ENCODE peak calls at places on chromosomes 6 and 20, in seven cellular contexts. One of them, this sample, is unnamed.

GRCh38 chr6:16438677-16439615 is 200.6 kb downstream of the GMPR start:
- DNase-seq in GM13976: peak; percentile 62
- DNase-seq in foreskin fibroblast: peak; percentile 47
- DNase-seq in psoas muscle: no peak
- DNase-seq in AG08396: peak; percentile 36
- DNase-seq in AG08395: peak; percentile 57
- DNase-seq in NCI-H1092 treated with DMSO at 0.1 percent for 48 hours: no peak
- DNase-seq in this sample: no peak

GRCh38 chr6:11346516-11346915 is 114.0 kb upstream of the NEDD9 start:
- DNase-seq in AG08396: no peak
- DNase-seq in NCI-H1092 treated with DMSO at 0.1 percent for 48 hours: no peak
- DNase-seq in foreskin fibroblast: no peak
- DNase-seq in psoas muscle: no peak
- DNase-seq in GM13976: no peak
- DNase-seq in AG08395: no peak
- DNase-seq in this sample: no peak

GRCh38 chr6:167493961-167494697 is 169.2 kb downstream of the TTLL2 start:
- DNase-seq in NCI-H1092 treated with DMSO at 0.1 percent for 48 hours: no peak
- DNase-seq in AG08395: no peak
- DNase-seq in GM13976: no peak
- DNase-seq in AG08396: no peak
- DNase-seq in foreskin fibroblast: no peak
- DNase-seq in psoas muscle: peak; percentile 41
- DNase-seq in this sample: no peak

GRCh38 chr6:35568967-35569606 is 56.4 kb upstream of the TULP1 start:
- DNase-seq in psoas muscle: peak; percentile 73
- DNase-seq in NCI-H1092 treated with DMSO at 0.1 percent for 48 hours: no peak
- DNase-seq in GM13976: peak; percentile 43
- DNase-seq in AG08396: peak; percentile 9
- DNase-seq in foreskin fibroblast: peak; percentile 64
- DNase-seq in AG08395: peak; percentile 7
- DNase-seq in this sample: no peak

GRCh38 chr20:431012-431904 is 23.2 kb downstream of the RBCK1 start:
- DNase-seq in GM13976: no peak
- DNase-seq in AG08396: peak; percentile 78
- DNase-seq in foreskin fibroblast: peak; percentile 88
- DNase-seq in psoas muscle: peak; percentile 53
- DNase-seq in AG08395: peak; percentile 74
- DNase-seq in NCI-H1092 treated with DMSO at 0.1 percent for 48 hours: peak; percentile 56
- DNase-seq in this sample: no peak

GRCh38 chr6:157668034-157668401 is 155.0 kb upstream of the SNX9 start:
- DNase-seq in foreskin fibroblast: no peak
- DNase-seq in GM13976: no peak
- DNase-seq in AG08396: no peak
- DNase-seq in psoas muscle: no peak
- DNase-seq in NCI-H1092 treated with DMSO at 0.1 percent for 48 hours: no peak
- DNase-seq in AG08395: no peak
- DNase-seq in this sample: no peak

GRCh38 chr6:28922841-28923317 is 906 bp downstream of the TRIM27 start:
- DNase-seq in GM13976: peak; percentile 66
- DNase-seq in foreskin fibroblast: peak; percentile 63
- DNase-seq in NCI-H1092 treated with DMSO at 0.1 percent for 48 hours: peak; percentile 35
- DNase-seq in AG08395: peak; percentile 28
- DNase-seq in psoas muscle: no peak
- DNase-seq in AG08396: no peak
- DNase-seq in this sample: no peak

GRCh38 chr20:57921701-57922482 is 212.1 kb upstream of the PMEPA1 start:
- DNase-seq in NCI-H1092 treated with DMSO at 0.1 percent for 48 hours: no peak
- DNase-seq in GM13976: no peak
- DNase-seq in AG08395: no peak
- DNase-seq in psoas muscle: no peak
- DNase-seq in foreskin fibroblast: no peak
- DNase-seq in AG08396: no peak
- DNase-seq in this sample: no peak

GRCh38 chr20:64261138-64261537 is 5.6 kb downstream of the PCMTD2 start:
- DNase-seq in GM13976: no peak
- DNase-seq in AG08395: peak; percentile 65
- DNase-seq in foreskin fibroblast: peak; percentile 78
- DNase-seq in NCI-H1092 treated with DMSO at 0.1 percent for 48 hours: no peak
- DNase-seq in psoas muscle: no peak
- DNase-seq in AG08396: peak; percentile 39
- DNase-seq in this sample: no peak

GRCh38 chr20:10423735-10424134 is 10.3 kb downstream of the MKKS start:
- DNase-seq in psoas muscle: no peak
- DNase-seq in AG08396: no peak
- DNase-seq in NCI-H1092 treated with DMSO at 0.1 percent for 48 hours: no peak
- DNase-seq in AG08395: no peak
- DNase-seq in GM13976: no peak
- DNase-seq in foreskin fibroblast: no peak
- DNase-seq in this sample: no peak

GRCh38 chr6:35092362-35093117 is 48.6 kb downstream of the TCP11 start:
- DNase-seq in foreskin fibroblast: peak; percentile 87
- DNase-seq in NCI-H1092 treated with DMSO at 0.1 percent for 48 hours: no peak
- DNase-seq in AG08395: peak; percentile 70
- DNase-seq in GM13976: no peak
- DNase-seq in AG08396: peak; percentile 37
- DNase-seq in psoas muscle: peak; percentile 53
- DNase-seq in this sample: no peak

GRCh38 chr6:15513801-15514711 is 148.8 kb downstream of the DTNBP1 start:
- DNase-seq in NCI-H1092 treated with DMSO at 0.1 percent for 48 hours: no peak
- DNase-seq in psoas muscle: no peak
- DNase-seq in AG08396: no peak
- DNase-seq in GM13976: no peak
- DNase-seq in AG08395: no peak
- DNase-seq in foreskin fibroblast: no peak
- DNase-seq in this sample: no peak

GRCh38 chr20:8346898-8347297 is 214.8 kb downstream of the PLCB1 start:
- DNase-seq in AG08396: no peak
- DNase-seq in GM13976: no peak
- DNase-seq in NCI-H1092 treated with DMSO at 0.1 percent for 48 hours: no peak
- DNase-seq in foreskin fibroblast: no peak
- DNase-seq in AG08395: no peak
- DNase-seq in psoas muscle: no peak
- DNase-seq in this sample: no peak

GRCh38 chr6:7050099-7050498 is 57.7 kb upstream of the RREB1 start:
- DNase-seq in foreskin fibroblast: no peak
- DNase-seq in GM13976: no peak
- DNase-seq in AG08396: no peak
- DNase-seq in AG08395: no peak
- DNase-seq in psoas muscle: no peak
- DNase-seq in NCI-H1092 treated with DMSO at 0.1 percent for 48 hours: no peak
- DNase-seq in this sample: no peak

GRCh38 chr20:4476903-4477302 is 244.8 kb upstream of the PRND start:
- DNase-seq in AG08396: no peak
- DNase-seq in GM13976: no peak
- DNase-seq in NCI-H1092 treated with DMSO at 0.1 percent for 48 hours: no peak
- DNase-seq in psoas muscle: no peak
- DNase-seq in foreskin fibroblast: peak; percentile 58
- DNase-seq in AG08395: peak; percentile 44
- DNase-seq in this sample: no peak

GRCh38 chr20:41110930-41111577 is 26.3 kb upstream of the PLCG1 start:
- DNase-seq in AG08396: no peak
- DNase-seq in AG08395: no peak
- DNase-seq in foreskin fibroblast: no peak
- DNase-seq in NCI-H1092 treated with DMSO at 0.1 percent for 48 hours: no peak
- DNase-seq in psoas muscle: no peak
- DNase-seq in GM13976: no peak
- DNase-seq in this sample: no peak

GRCh38 chr6:155224031-155224451 is 39.8 kb upstream of the CLDN20 start:
- DNase-seq in foreskin fibroblast: peak; percentile 82
- DNase-seq in NCI-H1092 treated with DMSO at 0.1 percent for 48 hours: no peak
- DNase-seq in AG08395: peak; percentile 67
- DNase-seq in psoas muscle: no peak
- DNase-seq in GM13976: peak; percentile 82
- DNase-seq in AG08396: peak; percentile 57
- DNase-seq in this sample: no peak

GRCh38 chr20:46040902-46041535 is 12.0 kb downstream of the SLC12A5 start:
- DNase-seq in NCI-H1092 treated with DMSO at 0.1 percent for 48 hours: no peak
- DNase-seq in foreskin fibroblast: peak; percentile 66
- DNase-seq in AG08396: peak; percentile 64
- DNase-seq in AG08395: peak; percentile 53
- DNase-seq in psoas muscle: no peak
- DNase-seq in GM13976: peak; percentile 71
- DNase-seq in this sample: no peak

GRCh38 chr6:149934249-149935156 is 7.3 kb upstream of the ULBP2 start:
- DNase-seq in foreskin fibroblast: peak; percentile 86
- DNase-seq in NCI-H1092 treated with DMSO at 0.1 percent for 48 hours: peak; percentile 28
- DNase-seq in AG08395: peak; percentile 52
- DNase-seq in psoas muscle: peak; percentile 38
- DNase-seq in GM13976: peak; percentile 55
- DNase-seq in AG08396: peak; percentile 64
- DNase-seq in this sample: no peak

GRCh38 chr6:41518118-41518517 is 28.1 kb upstream of the FOXP4 start:
- DNase-seq in psoas muscle: no peak
- DNase-seq in AG08395: no peak
- DNase-seq in GM13976: no peak
- DNase-seq in foreskin fibroblast: no peak
- DNase-seq in NCI-H1092 treated with DMSO at 0.1 percent for 48 hours: no peak
- DNase-seq in AG08396: no peak
- DNase-seq in this sample: no peak

GRCh38 chr6:143271024-143271423 is 179.5 kb downstream of the ADAT2 start:
- DNase-seq in foreskin fibroblast: peak; percentile 95
- DNase-seq in AG08396: peak; percentile 63
- DNase-seq in GM13976: no peak
- DNase-seq in NCI-H1092 treated with DMSO at 0.1 percent for 48 hours: no peak
- DNase-seq in psoas muscle: no peak
- DNase-seq in AG08395: peak; percentile 78
- DNase-seq in this sample: no peak

GRCh38 chr6:111874030-111874425 is 776 bp upstream of the FYN start:
- DNase-seq in GM13976: peak; percentile 40
- DNase-seq in AG08395: no peak
- DNase-seq in foreskin fibroblast: peak; percentile 54
- DNase-seq in NCI-H1092 treated with DMSO at 0.1 percent for 48 hours: no peak
- DNase-seq in psoas muscle: peak; percentile 27
- DNase-seq in AG08396: no peak
- DNase-seq in this sample: no peak

GRCh38 chr6:12386816-12387215 is 96.7 kb downstream of the EDN1 start:
- DNase-seq in psoas muscle: no peak
- DNase-seq in AG08395: peak; percentile 48
- DNase-seq in NCI-H1092 treated with DMSO at 0.1 percent for 48 hours: no peak
- DNase-seq in AG08396: no peak
- DNase-seq in GM13976: no peak
- DNase-seq in foreskin fibroblast: no peak
- DNase-seq in this sample: no peak

GRCh38 chr6:170417881-170418280 is 111.3 kb downstream of the FAM120B start:
- DNase-seq in AG08396: no peak
- DNase-seq in psoas muscle: no peak
- DNase-seq in GM13976: no peak
- DNase-seq in NCI-H1092 treated with DMSO at 0.1 percent for 48 hours: no peak
- DNase-seq in foreskin fibroblast: no peak
- DNase-seq in AG08395: no peak
- DNase-seq in this sample: peak; percentile 47

GRCh38 chr20:5718896-5719595 is 31.2 kb upstream of the SHLD1 start:
- DNase-seq in psoas muscle: peak; percentile 39
- DNase-seq in foreskin fibroblast: no peak
- DNase-seq in NCI-H1092 treated with DMSO at 0.1 percent for 48 hours: peak; percentile 7
- DNase-seq in AG08395: no peak
- DNase-seq in GM13976: no peak
- DNase-seq in AG08396: no peak
- DNase-seq in this sample: no peak

GRCh38 chr6:146598785-146599405 is at the start of gene ADGB:
- DNase-seq in psoas muscle: peak; percentile 51
- DNase-seq in GM13976: no peak
- DNase-seq in AG08395: peak; percentile 72
- DNase-seq in foreskin fibroblast: peak; percentile 86
- DNase-seq in AG08396: peak; percentile 82
- DNase-seq in NCI-H1092 treated with DMSO at 0.1 percent for 48 hours: no peak
- DNase-seq in this sample: peak; percentile 82

GRCh38 chr6:83637953-83638352 is 70.9 kb downstream of the SNAP91 start:
- DNase-seq in NCI-H1092 treated with DMSO at 0.1 percent for 48 hours: no peak
- DNase-seq in foreskin fibroblast: no peak
- DNase-seq in GM13976: no peak
- DNase-seq in AG08396: no peak
- DNase-seq in psoas muscle: no peak
- DNase-seq in AG08395: no peak
- DNase-seq in this sample: no peak

GRCh38 chr6:15713325-15713724 is 50.5 kb upstream of the DTNBP1 start:
- DNase-seq in GM13976: no peak
- DNase-seq in AG08395: no peak
- DNase-seq in psoas muscle: no peak
- DNase-seq in AG08396: no peak
- DNase-seq in foreskin fibroblast: no peak
- DNase-seq in NCI-H1092 treated with DMSO at 0.1 percent for 48 hours: no peak
- DNase-seq in this sample: no peak

GRCh38 chr6:81748946-81749345 is 3.5 kb downstream of the TENT5A start:
- DNase-seq in psoas muscle: no peak
- DNase-seq in GM13976: no peak
- DNase-seq in foreskin fibroblast: peak; percentile 55
- DNase-seq in AG08396: no peak
- DNase-seq in NCI-H1092 treated with DMSO at 0.1 percent for 48 hours: no peak
- DNase-seq in AG08395: no peak
- DNase-seq in this sample: no peak

GRCh38 chr6:20715135-20715806 is 181.0 kb downstream of the CDKAL1 start:
- DNase-seq in foreskin fibroblast: no peak
- DNase-seq in NCI-H1092 treated with DMSO at 0.1 percent for 48 hours: no peak
- DNase-seq in AG08395: no peak
- DNase-seq in psoas muscle: no peak
- DNase-seq in GM13976: no peak
- DNase-seq in AG08396: no peak
- DNase-seq in this sample: no peak

GRCh38 chr20:64212750-64213149 is 42.8 kb upstream of the PCMTD2 start:
- DNase-seq in AG08395: peak; percentile 82
- DNase-seq in AG08396: peak; percentile 82
- DNase-seq in psoas muscle: peak; percentile 37
- DNase-seq in NCI-H1092 treated with DMSO at 0.1 percent for 48 hours: no peak
- DNase-seq in GM13976: no peak
- DNase-seq in foreskin fibroblast: peak; percentile 80
- DNase-seq in this sample: no peak

GRCh38 chr6:2695464-2696095 is 55.1 kb downstream of the MYLK4 start:
- DNase-seq in GM13976: peak; percentile 53
- DNase-seq in foreskin fibroblast: peak; percentile 61
- DNase-seq in AG08396: no peak
- DNase-seq in AG08395: no peak
- DNase-seq in NCI-H1092 treated with DMSO at 0.1 percent for 48 hours: peak; percentile 16
- DNase-seq in psoas muscle: no peak
- DNase-seq in this sample: no peak

GRCh38 chr6:134026597-134026996 is 25.8 kb downstream of the SLC2A12 start:
- DNase-seq in foreskin fibroblast: peak; percentile 63
- DNase-seq in AG08396: no peak
- DNase-seq in GM13976: no peak
- DNase-seq in AG08395: no peak
- DNase-seq in NCI-H1092 treated with DMSO at 0.1 percent for 48 hours: no peak
- DNase-seq in psoas muscle: no peak
- DNase-seq in this sample: no peak

GRCh38 chr20:12982098-12982497 is 26.7 kb upstream of the SPTLC3 start:
- DNase-seq in psoas muscle: no peak
- DNase-seq in AG08396: no peak
- DNase-seq in GM13976: no peak
- DNase-seq in foreskin fibroblast: no peak
- DNase-seq in AG08395: no peak
- DNase-seq in NCI-H1092 treated with DMSO at 0.1 percent for 48 hours: no peak
- DNase-seq in this sample: no peak

GRCh38 chr20:8749986-8750385 is 318.9 kb upstream of the PLCB4 start:
- DNase-seq in foreskin fibroblast: peak; percentile 85
- DNase-seq in AG08395: peak; percentile 44
- DNase-seq in GM13976: no peak
- DNase-seq in psoas muscle: no peak
- DNase-seq in AG08396: peak; percentile 13
- DNase-seq in NCI-H1092 treated with DMSO at 0.1 percent for 48 hours: no peak
- DNase-seq in this sample: no peak

GRCh38 chr6:3221579-3221978 is 5.9 kb downstream of the TUBB2B start:
- DNase-seq in psoas muscle: no peak
- DNase-seq in AG08395: no peak
- DNase-seq in GM13976: no peak
- DNase-seq in AG08396: no peak
- DNase-seq in NCI-H1092 treated with DMSO at 0.1 percent for 48 hours: no peak
- DNase-seq in foreskin fibroblast: no peak
- DNase-seq in this sample: no peak

GRCh38 chr6:124795879-124796838 is 166.1 kb upstream of the RNF217 start:
- DNase-seq in AG08395: peak; percentile 12
- DNase-seq in psoas muscle: no peak
- DNase-seq in GM13976: no peak
- DNase-seq in NCI-H1092 treated with DMSO at 0.1 percent for 48 hours: peak; percentile 48
- DNase-seq in foreskin fibroblast: peak; percentile 22
- DNase-seq in AG08396: no peak
- DNase-seq in this sample: no peak

GRCh38 chr6:77095936-77096627 is 367.2 kb downstream of the HTR1B start:
- DNase-seq in foreskin fibroblast: peak; percentile 20
- DNase-seq in NCI-H1092 treated with DMSO at 0.1 percent for 48 hours: no peak
- DNase-seq in psoas muscle: no peak
- DNase-seq in GM13976: no peak
- DNase-seq in AG08396: no peak
- DNase-seq in AG08395: no peak
- DNase-seq in this sample: no peak

This sample was measured in type B pancreatic cell.